ENCODE peak calls at places on chromosome 6, in five cellular contexts. One of them, this sample, is unnamed.
A peak's percentile ranks its signal among the peaks of the same experiment; 100 is the strongest.

GRCh38 chr6:110609101-110609500 is 132.7 kb upstream of the SLC22A16 start:
- DNase-seq in myocyte: no peak
- DNase-seq in nucleus accumbens: no peak
- DNase-seq in Kasumi-1: no peak
- DNase-seq in lower leg skin: no peak
- DNase-seq in this sample: no peak

GRCh38 chr6:28254340-28254618 is 2.2 kb upstream of the ZKSCAN4 start:
- DNase-seq in myocyte: no peak
- DNase-seq in nucleus accumbens: no peak
- DNase-seq in Kasumi-1: no peak
- DNase-seq in lower leg skin: no peak
- DNase-seq in this sample: peak; percentile 55

GRCh38 chr6:35602133-35602946 is 86.4 kb downstream of the FKBP5 start:
- DNase-seq in myocyte: peak; percentile 68
- DNase-seq in nucleus accumbens: no peak
- DNase-seq in Kasumi-1: no peak
- DNase-seq in lower leg skin: no peak
- DNase-seq in this sample: peak; percentile 70

GRCh38 chr6:136317023-136317649 is 27.5 kb upstream of the BCLAF1 start:
- DNase-seq in myocyte: peak; percentile 66
- DNase-seq in nucleus accumbens: no peak
- DNase-seq in Kasumi-1: peak; percentile 62
- DNase-seq in lower leg skin: no peak
- DNase-seq in this sample: peak; percentile 7

GRCh38 chr6:5126214-5126613 is 41.1 kb downstream of the PPP1R3G start:
- DNase-seq in myocyte: no peak
- DNase-seq in nucleus accumbens: no peak
- DNase-seq in Kasumi-1: no peak
- DNase-seq in lower leg skin: peak; percentile 31
- DNase-seq in this sample: no peak

GRCh38 chr6:168097221-168097620 is 18.2 kb upstream of the FRMD1 start:
- DNase-seq in myocyte: no peak
- DNase-seq in nucleus accumbens: no peak
- DNase-seq in Kasumi-1: no peak
- DNase-seq in lower leg skin: no peak
- DNase-seq in this sample: no peak

GRCh38 chr6:56842602-56843475 is 112.1 kb upstream of the BEND6 start:
- DNase-seq in myocyte: peak; percentile 64
- DNase-seq in nucleus accumbens: no peak
- DNase-seq in Kasumi-1: peak; percentile 61
- DNase-seq in lower leg skin: peak; percentile 87
- DNase-seq in this sample: peak; percentile 57

GRCh38 chr6:65776332-65776731 is 69.3 kb upstream of the EYS start:
- DNase-seq in myocyte: no peak
- DNase-seq in nucleus accumbens: no peak
- DNase-seq in Kasumi-1: no peak
- DNase-seq in lower leg skin: no peak
- DNase-seq in this sample: no peak

GRCh38 chr6:121285041-121285440 is 49.2 kb downstream of the TBC1D32 start:
- DNase-seq in myocyte: peak; percentile 39
- DNase-seq in nucleus accumbens: no peak
- DNase-seq in Kasumi-1: no peak
- DNase-seq in lower leg skin: no peak
- DNase-seq in this sample: no peak

GRCh38 chr6:39377530-39377929 is 55.0 kb upstream of the KCNK16 start:
- DNase-seq in myocyte: peak; percentile 49
- DNase-seq in nucleus accumbens: no peak
- DNase-seq in Kasumi-1: peak; percentile 52
- DNase-seq in lower leg skin: no peak
- DNase-seq in this sample: peak; percentile 17

GRCh38 chr6:4774715-4775590 is 1.3 kb upstream of the CDYL start:
- DNase-seq in myocyte: no peak
- DNase-seq in nucleus accumbens: no peak
- DNase-seq in Kasumi-1: peak; percentile 51
- DNase-seq in lower leg skin: peak; percentile 91
- DNase-seq in this sample: peak; percentile 51

GRCh38 chr6:163427498-163428254 is 13.2 kb downstream of the QKI start:
- DNase-seq in myocyte: peak; percentile 67
- DNase-seq in nucleus accumbens: no peak
- DNase-seq in Kasumi-1: peak; percentile 65
- DNase-seq in lower leg skin: no peak
- DNase-seq in this sample: no peak

GRCh38 chr6:24191346-24191745 is 65.3 kb downstream of the NRSN1 start:
- DNase-seq in myocyte: no peak
- DNase-seq in nucleus accumbens: no peak
- DNase-seq in Kasumi-1: no peak
- DNase-seq in lower leg skin: no peak
- DNase-seq in this sample: no peak

GRCh38 chr6:34178361-34179105 is 32.6 kb upstream of the GRM4 start:
- DNase-seq in myocyte: no peak
- DNase-seq in nucleus accumbens: no peak
- DNase-seq in Kasumi-1: no peak
- DNase-seq in lower leg skin: peak; percentile 45
- DNase-seq in this sample: no peak